ENCODE peak calls at places on chromosomes 2 and 18, in four cellular contexts. H is astrocyte, W is psoas muscle, C is lower lobe of right lung. L is an unnamed sample. For H3K4me1, the result is how much of the 10 kb centered on the place peaks cover.

GRCh38 chr2:172711110-172711509 is 24.5 kb upstream of the RAPGEF4 start:
- DNase-seq in H (no peak), W (no peak), C (no peak), L (no peak)

GRCh38 chr2:4673025-4673489 is 969.7 kb downstream of the DCDC2C start:
- DNase-seq in H (no peak), W (peak), C (no peak), L (no peak)

GRCh38 chr2:158699323-158699722 is 95.8 kb upstream of the DAPL1 start:
- DNase-seq in H (no peak), W (no peak), C (no peak), L (no peak)

GRCh38 chr2:26989156-26989555 is 18.7 kb downstream of the MAPRE3 start:
- DNase-seq in H (peak), W (no peak), C (no peak), L (no peak)

GRCh38 chr2:73243884-73244570 is 9.9 kb downstream of the CCT7 start:
- DNase-seq in H (peak), W (no peak), C (no peak), L (peak)

GRCh38 chr2:181304011-181304844 is 153.0 kb upstream of the ITGA4 start:
- DNase-seq in H (no peak), W (no peak), C (no peak), L (no peak)

GRCh38 chr2:108908717-108909077 is 80.3 kb downstream of the EDAR start:
- DNase-seq in H (no peak), W (no peak), C (no peak), L (no peak)

GRCh38 chr2:1837022-1837421 is 92.7 kb upstream of the PXDN start:
- DNase-seq in H (no peak), W (no peak), C (no peak), L (peak)

GRCh38 chr2:166127217-166128155 is at the start of gene SCN1A:
- DNase-seq in H (peak), W (no peak), C (no peak), L (no peak)

GRCh38 chr2:150295544-150295943 is 191.9 kb downstream of the RND3 start:
- DNase-seq in H (no peak), W (no peak), C (no peak), L (no peak)

GRCh38 chr2:152513681-152514080 is 178.7 kb downstream of the FMNL2 start:
- DNase-seq in H (peak), W (peak), C (no peak), L (no peak)

GRCh38 chr2:160252278-160252887 is 52.3 kb upstream of the ITGB6 start:
- DNase-seq in H (no peak), W (no peak), C (no peak), L (no peak)

GRCh38 chr2:96907405-96908041 is 37.6 kb upstream of the SEMA4C start:
- DNase-seq in H (peak), W (peak), C (peak), L (no peak)

GRCh38 chr2:128635361-128635900 is 316.8 kb upstream of the HS6ST1 start:
- DNase-seq in H (no peak), W (no peak), C (no peak), L (peak)

GRCh38 chr18:10231220-10231619 is 223.2 kb upstream of the APCDD1 start:
- DNase-seq in H (no peak), W (no peak), C (no peak), L (no peak)

GRCh38 chr2:46320141-46320567 is 22.9 kb downstream of the EPAS1 start:
- DNase-seq in H (peak), W (no peak), C (no peak), L (no peak)

GRCh38 chr2:145095641-145096435 is 575.9 kb upstream of the ZEB2 start:
- DNase-seq in H (peak), W (no peak), C (no peak), L (no peak)

GRCh38 chr2:70714141-70714905 is 53.7 kb downstream of the ADD2 start:
- DNase-seq in H (no peak), W (no peak), C (no peak), L (no peak)

GRCh38 chr2:27716301-27717069 is 52.8 kb downstream of the SLC4A1AP start:
- DNase-seq in H (no peak), W (no peak), C (no peak), L (no peak)

GRCh38 chr2:38375711-38376345 is 1.2 kb downstream of the ATL2 start:
- DNase-seq in H (peak), W (peak), C (peak), L (peak)

GRCh38 chr2:157837851-157838441 is 38.2 kb downstream of the ACVR1 start:
- DNase-seq in H (peak), W (peak), C (no peak), L (no peak)

GRCh38 chr2:193428336-193428818 is 1233.6 kb upstream of the TMEFF2 start:
- DNase-seq in H (no peak), W (no peak), C (no peak), L (no peak)

GRCh38 chr2:46846454-46846990 is 69.1 kb downstream of the MCFD2 start:
- DNase-seq in H (no peak), W (no peak), C (no peak), L (no peak)

GRCh38 chr2:177753682-177754475 is 318.7 kb downstream of the PDE11A start:
- DNase-seq in H (peak), W (peak), C (peak), L (no peak)

GRCh38 chr2:73992036-73992435 is 7.3 kb downstream of the TET3 start:
- DNase-seq in H (no peak), W (no peak), C (no peak), L (no peak)

GRCh38 chr2:126901459-126901858 is 2.8 kb downstream of the TEX51 start:
- DNase-seq in H (no peak), W (no peak), C (peak), L (peak)

GRCh38 chr2:105990624-105991023 is 203.5 kb downstream of the UXS1 start:
- DNase-seq in H (no peak), W (no peak), C (no peak), L (no peak)

DNA sequence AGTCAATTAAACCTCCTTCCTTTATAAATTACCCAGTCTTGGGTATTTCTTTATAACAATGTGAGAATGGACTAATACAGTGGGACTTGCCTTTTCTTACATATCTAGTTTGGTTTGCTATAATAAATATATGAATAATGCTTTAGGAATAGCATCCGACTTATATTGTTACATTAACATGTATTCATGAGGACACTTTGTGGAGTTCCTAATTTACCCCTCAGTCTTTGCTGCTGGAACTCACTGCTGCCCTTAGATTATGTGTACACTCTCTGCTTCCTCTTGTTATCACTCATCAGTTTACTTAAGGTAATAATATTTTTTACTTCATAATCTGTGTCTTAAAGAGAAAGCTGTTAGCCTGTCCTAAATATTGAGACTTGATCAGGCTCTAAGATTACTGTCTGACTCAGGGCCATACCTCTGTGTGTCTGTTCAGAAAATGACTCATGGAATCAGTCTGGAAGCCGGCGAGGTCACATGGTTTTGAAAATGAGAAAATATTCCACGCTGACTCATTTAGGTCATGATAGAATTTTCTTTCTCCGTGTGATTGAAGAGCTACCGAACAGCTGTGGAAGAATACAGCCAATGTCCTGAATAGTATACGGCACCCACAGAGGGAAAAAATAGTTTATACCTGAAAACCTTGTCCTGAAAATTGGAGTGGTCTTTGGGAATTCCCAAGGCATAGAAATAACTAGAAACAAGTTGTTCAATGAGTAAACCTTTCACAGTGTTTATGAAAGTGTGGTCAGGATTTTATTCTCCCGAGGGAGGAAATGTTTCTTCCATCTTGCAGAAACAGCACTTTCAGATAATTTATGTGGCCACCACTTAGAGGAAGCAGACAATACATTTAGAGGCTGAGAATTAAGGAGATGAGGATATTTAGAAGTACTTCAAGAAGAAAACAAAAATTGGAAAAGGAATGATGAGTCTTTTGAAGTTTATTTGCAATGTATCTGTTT is 156.4 kb downstream of the DSEL start:
- DNase-seq in H (peak), W (peak), C (no peak), L (no peak)
- H3K4me3 ChIP-seq in H (peak), W (peak), C (peak), L (peak)

GRCh38 chr2:15069149-15069548 is 436.6 kb downstream of the LRATD1 start:
- DNase-seq in H (peak), W (no peak), C (no peak), L (no peak)
- H3K27ac ChIP-seq in H (no peak), W (no peak), C (no peak), L (no peak)

GRCh38 chr18:1653873-1654272 is 749.2 kb downstream of the ADCYAP1 start:
- DNase-seq in H (no peak), W (no peak), C (no peak), L (no peak)

GRCh38 chr18:1648715-1649114 is 744.0 kb downstream of the ADCYAP1 start:
- DNase-seq in H (no peak), W (no peak), C (no peak), L (no peak)
- H3K4me1 ChIP-seq in H (under half), W (under half), C (under half), L (under half)

GRCh38 chr2:88600038-88600465 is 27.2 kb downstream of the EIF2AK3 start:
- DNase-seq in H (peak), W (no peak), C (no peak), L (no peak)

GRCh38 chr2:88606371-88607030 is 20.8 kb downstream of the EIF2AK3 start:
- DNase-seq in H (no peak), W (no peak), C (no peak), L (no peak)

GRCh38 chr2:88601302-88601701 is 26.0 kb downstream of the EIF2AK3 start:
- DNase-seq in H (peak), W (no peak), C (no peak), L (no peak)

GRCh38 chr2:88602022-88602421 is 25.2 kb downstream of the EIF2AK3 start:
- DNase-seq in H (no peak), W (no peak), C (no peak), L (no peak)

GRCh38 chr2:88603146-88603545 is 24.1 kb downstream of the EIF2AK3 start:
- DNase-seq in H (peak), W (no peak), C (no peak), L (no peak)
- H3K4me3 ChIP-seq in H (peak), W (no peak), C (no peak), L (no peak)

DNA sequence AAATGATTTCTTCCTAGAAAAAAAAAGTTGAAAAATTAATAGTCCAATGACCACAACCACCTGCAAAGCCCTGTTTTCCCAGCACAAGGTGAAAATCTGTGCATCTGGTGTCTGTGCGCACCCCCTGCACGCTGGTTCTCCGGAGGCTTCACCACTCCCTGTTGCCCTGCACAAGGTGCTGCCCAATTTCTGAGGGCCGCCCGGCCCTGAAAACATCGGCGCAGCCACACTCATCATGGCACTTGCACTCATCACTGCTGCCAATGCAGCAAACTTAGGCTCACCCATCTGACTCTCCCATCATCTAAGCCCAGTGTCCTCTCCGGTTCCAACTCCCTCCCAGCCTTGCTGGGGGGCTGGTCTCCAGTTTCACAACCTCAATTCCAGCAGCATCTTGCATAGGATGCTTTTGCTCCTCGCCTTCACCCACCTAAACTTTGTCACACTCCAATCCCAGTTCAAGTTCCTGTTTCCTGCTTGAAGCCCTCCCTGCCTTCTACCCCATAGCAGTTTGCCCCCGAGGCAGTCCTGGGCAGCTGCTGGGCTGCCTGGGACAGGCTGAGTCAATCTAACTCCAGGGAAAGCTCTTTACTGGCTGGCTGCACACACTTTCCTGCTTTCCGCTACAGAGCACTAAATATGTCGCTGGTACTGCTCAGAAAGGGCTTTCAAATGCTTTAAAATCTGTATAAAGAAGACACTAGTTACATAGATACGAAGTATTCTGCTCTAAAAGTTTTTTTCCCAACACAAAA is 522.5 kb upstream of the ID2 start:
- DNase-seq in H (no peak), W (no peak), C (no peak), L (no peak)
- H3K27ac ChIP-seq in H (no peak), W (no peak), C (no peak), L (no peak)

DNA sequence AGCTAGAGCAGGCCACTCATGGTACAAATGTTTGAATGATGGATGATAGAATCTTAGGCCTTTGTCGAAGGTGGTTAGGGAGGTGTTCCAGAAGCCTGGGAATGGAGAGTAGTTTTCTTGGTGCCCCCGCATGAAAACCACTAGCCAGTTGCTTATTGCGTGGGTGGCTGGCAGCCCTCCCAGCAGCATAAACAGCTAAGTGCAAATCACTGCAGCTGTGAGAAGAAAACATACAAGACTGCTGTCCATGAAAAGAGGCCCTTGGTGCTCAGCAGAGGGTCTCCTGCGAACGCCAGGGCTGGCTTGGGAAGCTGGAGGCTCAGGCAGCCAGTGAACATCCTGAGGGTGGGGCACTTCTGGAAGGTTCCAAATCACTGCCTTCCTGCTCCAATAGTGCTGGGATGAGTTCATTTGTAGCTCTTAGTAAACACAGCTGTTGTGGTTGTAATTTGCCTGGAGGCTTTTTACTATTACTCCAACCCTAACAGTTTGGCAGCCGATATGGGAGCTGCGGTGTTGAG is 118.8 kb downstream of the MGAT5 start:
- DNase-seq in H (peak), W (peak), C (no peak), L (no peak)
- H3K4me1 ChIP-seq in H (under half), W (under half), C (under half), L (under half)

L was measured in upper lobe of right lung.